ENCODE peak calls at places on chromosomes 16 and 17, in eight cellular contexts. L, E, C, U, O, A, S and V are unnamed samples.

GRCh38 chr16:2273931-2274330 is 6.0 kb upstream of the RNPS1 start:
- DNase-seq in L (no peak), O (no peak), A (no peak), U (no peak), S (no peak), C (no peak), E (no peak), V (no peak)

GRCh38 chr17:67336859-67337258 is 29.5 kb downstream of the PSMD12 start:
- DNase-seq in E (no peak), C (no peak), U (no peak), L (no peak), S (no peak), A (no peak), O (no peak), V (no peak)

GRCh38 chr17:4534515-4534914 is 20.7 kb downstream of the MYBBP1A start:
- DNase-seq in O (no peak), L (no peak), C (no peak), A (no peak), E (no peak), U (no peak), S (no peak), V (no peak)

GRCh38 chr16:86316967-86317616 is 193.2 kb upstream of the FOXF1 start:
- DNase-seq in E (no peak), A (no peak), O (no peak), S (no peak), C (no peak), U (peak), L (no peak), V (no peak)

GRCh38 chr16:49473131-49473530 is 99.5 kb downstream of the C16orf78 start:
- DNase-seq in E (no peak), O (no peak), L (no peak), U (peak), C (no peak), A (no peak), S (no peak), V (no peak)

GRCh38 chr16:2160915-2161551 is 5.5 kb downstream of the TRAF7 start:
- DNase-seq in S (no peak), E (peak), C (peak), A (no peak), L (no peak), U (peak), O (peak), V (no peak)

GRCh38 chr17:36833279-36833678 is 104.0 kb upstream of the LHX1 start:
- DNase-seq in E (no peak), S (no peak), U (no peak), O (no peak), A (no peak), C (no peak), L (no peak), V (no peak)

GRCh38 chr17:69909389-69909788 is 165.6 kb upstream of the KCNJ16 start:
- DNase-seq in U (peak), E (no peak), L (no peak), O (no peak), S (no peak), A (no peak), C (no peak), V (no peak)

GRCh38 chr16:87499189-87499486 is 6.3 kb upstream of the ZCCHC14 start:
- DNase-seq in C (no peak), L (peak), A (no peak), E (no peak), S (no peak), O (peak), U (peak), V (no peak)

GRCh38 chr17:74177018-74177450 is 26.4 kb upstream of the RPL38 start:
- DNase-seq in U (peak), L (no peak), O (no peak), C (no peak), S (no peak), A (no peak), E (no peak), V (no peak)

GRCh38 chr17:57727776-57728175 is 17.3 kb downstream of the CCDC182 start:
- DNase-seq in O (no peak), U (no peak), A (no peak), C (no peak), S (no peak), E (no peak), L (no peak), V (no peak)

GRCh38 chr16:11672206-11673090 is 4.2 kb downstream of the SNN start:
- DNase-seq in E (no peak), O (no peak), S (no peak), A (no peak), U (no peak), C (no peak), L (no peak), V (no peak)

GRCh38 chr16:21950782-21951521 is 2.2 kb upstream of the UQCRC2 start:
- DNase-seq in O (peak), L (peak), E (no peak), U (no peak), C (peak), S (peak), A (no peak), V (peak)

GRCh38 chr16:19235886-19236285 is 49.6 kb upstream of the CLEC19A start:
- DNase-seq in A (no peak), U (no peak), E (no peak), O (no peak), S (no peak), L (no peak), C (no peak), V (no peak)

GRCh38 chr16:324451-325334 is 27.8 kb downstream of the AXIN1 start:
- DNase-seq in S (no peak), L (no peak), C (peak), O (no peak), A (peak), U (peak), E (no peak), V (peak)

GRCh38 chr17:7850970-7851437 is 3.9 kb upstream of the TMEM88 start:
- DNase-seq in A (no peak), U (no peak), O (no peak), L (no peak), C (peak), S (no peak), E (no peak), V (no peak)

GRCh38 chr17:10226930-10227695 is 28.7 kb upstream of the GAS7 start:
- DNase-seq in S (peak), A (peak), U (peak), O (peak), E (peak), C (peak), L (no peak), V (peak)

GRCh38 chr16:89657442-89658220 is at the start of the genes CHMP1A and SPATA33:
- DNase-seq in A (peak), E (peak), U (peak), L (peak), C (peak), O (peak), S (peak), V (peak)

GRCh38 chr17:75853410-75853809 is 1.7 kb downstream of the WBP2 start:
- DNase-seq in O (peak), E (no peak), U (peak), C (no peak), A (no peak), L (peak), S (no peak), V (no peak)

GRCh38 chr17:80516533-80516932 is 28.1 kb upstream of the RPTOR start:
- DNase-seq in L (no peak), C (no peak), S (no peak), A (no peak), U (peak), E (no peak), O (no peak), V (no peak)

GRCh38 chr17:72619976-72620650 is 472.4 kb downstream of the SLC39A11 start:
- DNase-seq in O (no peak), C (no peak), A (no peak), E (no peak), U (no peak), S (no peak), L (no peak), V (no peak)

GRCh38 chr16:57865746-57866528 is 63.6 kb upstream of the KIFC3 start:
- DNase-seq in L (peak), U (no peak), E (no peak), C (no peak), A (no peak), S (no peak), O (no peak), V (no peak)

GRCh38 chr16:29641561-29641960 is 21.5 kb upstream of the SPN start:
- DNase-seq in L (no peak), O (no peak), C (no peak), U (no peak), S (no peak), E (no peak), A (no peak), V (peak)

GRCh38 chr17:40541060-40541872 is 24.0 kb downstream of the CCR7 start:
- DNase-seq in L (no peak), S (no peak), A (no peak), C (no peak), E (peak), O (no peak), U (no peak), V (no peak)

GRCh38 chr16:77918792-77919707 is 103.3 kb upstream of the CLEC3A start:
- DNase-seq in U (peak), C (no peak), S (no peak), L (no peak), O (peak), A (no peak), E (no peak), V (no peak)

GRCh38 chr17:75601057-75601987 is 13.7 kb downstream of the MYO15B start:
- DNase-seq in A (peak), E (no peak), L (peak), O (peak), U (no peak), S (peak), C (peak), V (peak)

GRCh38 chr16:17777461-17777863 is 306.7 kb upstream of the XYLT1 start:
- DNase-seq in S (peak), U (peak), L (no peak), C (no peak), A (no peak), O (no peak), E (no peak), V (no peak)

GRCh38 chr17:57295526-57296023 is 39.3 kb downstream of the MSI2 start:
- DNase-seq in C (no peak), L (no peak), S (peak), O (no peak), E (no peak), A (no peak), U (no peak), V (no peak)

GRCh38 chr16:4244254-4244812 is 2.5 kb upstream of the SRL start:
- DNase-seq in A (no peak), S (peak), C (no peak), L (peak), U (no peak), E (no peak), O (peak), V (no peak)

GRCh38 chr16:54361246-54361645 is 74.7 kb upstream of the IRX3 start:
- DNase-seq in U (no peak), S (no peak), C (no peak), L (no peak), E (no peak), O (no peak), A (no peak), V (no peak)

GRCh38 chr17:78272181-78272913 is 40.9 kb downstream of the TMEM235 start:
- DNase-seq in U (peak), A (peak), O (peak), C (peak), L (peak), E (peak), S (no peak), V (peak)
- TF ChIP-seq CTCF in U (no peak), A (no peak), O (no peak), C (no peak), L (no peak), E (no peak), S (no peak), V (no peak)

DNA sequence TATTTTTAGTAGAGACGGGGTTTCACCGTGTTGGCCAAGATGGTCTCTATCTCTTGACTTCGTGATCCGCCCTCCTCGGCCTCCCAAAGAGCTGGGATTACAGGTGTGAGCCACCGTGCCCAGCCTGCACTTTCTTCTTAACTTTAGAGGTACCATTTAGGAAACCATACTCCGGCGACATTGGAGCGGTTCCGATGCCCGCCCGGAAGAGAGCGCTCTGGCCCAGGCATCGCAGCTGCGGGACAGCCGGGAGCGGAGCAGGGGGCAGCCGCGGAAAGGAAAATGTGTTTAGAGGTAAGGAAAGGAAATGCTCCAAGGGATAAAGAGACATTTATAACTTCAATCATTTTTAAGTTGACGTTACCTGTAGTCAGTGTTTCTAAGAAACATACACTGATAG is 6.0 kb upstream of the HS3ST3B1 start:
- DNase-seq in C (no peak), L (no peak), U (no peak), O (no peak), A (no peak), S (no peak), E (no peak), V (no peak)
- TF ChIP-seq CTCF in C (no peak), L (no peak), U (no peak), O (no peak), A (peak), S (no peak), E (no peak), V (no peak)

GRCh38 chr16:30982548-30983288 is 2.3 kb upstream of the HSD3B7 start:
- DNase-seq in C (no peak), E (peak), S (no peak), A (no peak), L (peak), U (peak), O (no peak), V (no peak)
- TF ChIP-seq CTCF in C (no peak), E (no peak), S (no peak), A (no peak), L (no peak), U (no peak), O (no peak), V (no peak)

GRCh38 chr17:63772801-63773271 is 561 bp downstream of the CCDC47 start:
- DNase-seq in E (no peak), L (no peak), U (peak), S (peak), A (no peak), O (peak), C (peak), V (no peak)

GRCh38 chr17:63774982-63775290 is 966 bp downstream of the DDX42 start:
- DNase-seq in E (no peak), S (no peak), C (no peak), A (no peak), U (peak), O (peak), L (no peak), V (no peak)

GRCh38 chr17:63773272-63774140 is at the start of gene CCDC47:
- DNase-seq in A (peak), E (peak), S (peak), O (peak), C (peak), L (peak), U (peak), V (peak)

GRCh38 chr17:63775420-63775819 is 1.4 kb downstream of the DDX42 start:
- DNase-seq in L (no peak), S (no peak), E (no peak), A (no peak), O (peak), U (no peak), C (no peak), V (no peak)

DNA sequence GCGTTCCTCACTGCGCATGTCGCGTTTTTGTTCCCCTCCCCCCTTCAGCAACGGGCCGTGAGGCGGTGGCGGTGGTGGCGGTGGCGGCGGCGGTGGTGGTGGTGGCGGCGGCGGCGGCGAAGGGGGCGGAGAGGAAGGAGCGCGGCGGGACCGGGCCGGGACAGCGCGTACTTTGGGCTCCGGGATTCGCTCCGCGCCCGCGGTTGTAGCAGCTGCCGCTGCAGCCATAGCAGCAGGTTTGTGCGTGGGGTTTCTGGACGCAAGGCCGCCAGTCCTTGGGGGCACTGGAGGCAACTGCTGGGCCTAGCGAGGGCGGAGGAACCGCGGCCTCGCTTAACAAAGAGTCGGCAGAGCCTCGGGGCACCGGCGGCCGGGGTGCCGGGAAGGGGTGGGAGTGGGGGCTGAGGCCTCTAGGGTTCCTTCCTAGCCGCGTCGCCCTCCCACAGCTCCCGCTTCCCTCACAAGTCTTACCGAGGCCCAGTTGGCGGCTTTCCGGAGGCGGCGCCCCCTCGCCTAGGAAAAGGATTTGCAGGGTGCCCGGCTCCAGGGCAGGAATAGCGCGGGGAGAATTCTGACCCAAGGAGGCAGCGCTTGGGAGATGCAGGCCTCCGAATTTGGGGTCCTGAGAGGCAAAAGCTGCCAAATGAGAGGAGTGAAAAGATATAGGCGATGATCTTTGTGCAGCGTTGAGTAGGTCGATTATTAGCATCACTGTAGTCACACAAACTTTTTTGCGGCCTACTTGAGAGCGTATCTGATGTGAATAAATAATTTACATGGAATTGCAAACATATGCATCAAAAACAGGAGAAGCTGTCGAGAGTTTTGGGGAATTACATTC is at the start of gene DDX42:
- DNase-seq in L (no peak), E (peak), U (peak), C (peak), S (peak), O (peak), A (peak), V (no peak)
- TF ChIP-seq CTCF in L (no peak), E (peak), U (no peak), C (no peak), S (peak), O (peak), A (no peak), V (no peak)